ENCODE peak calls at places on chromosomes 7 and 10, in eight cellular contexts. Y, A, U, F, H, G, P and W are unnamed samples.

GRCh38 chr10:49512121-49512809 is 26.7 kb downstream of the ERCC6 start:
- DNase-seq in Y (peak), A (peak), U (no peak), F (no peak), H (no peak), G (no peak), P (no peak), W (no peak)

GRCh38 chr7:118153551-118154177 is 30.3 kb upstream of the LSM8 start:
- DNase-seq in Y (peak), A (peak), U (no peak), F (no peak), H (no peak), G (no peak), P (no peak), W (no peak)

GRCh38 chr7:125926621-125927020 is 997.0 kb upstream of the POT1 start:
- DNase-seq in Y (no peak), A (no peak), U (no peak), F (no peak), H (no peak), G (no peak), P (no peak), W (no peak)

GRCh38 chr7:17212188-17212587 is 86.3 kb upstream of the AHR start:
- DNase-seq in Y (no peak), A (no peak), U (no peak), F (no peak), H (no peak), G (no peak), P (no peak), W (no peak)

GRCh38 chr7:11343818-11344413 is 370.2 kb downstream of the PHF14 start:
- DNase-seq in Y (peak), A (peak), U (no peak), F (no peak), H (no peak), G (no peak), P (no peak), W (no peak)

GRCh38 chr10:77784856-77785255 is 141.7 kb downstream of the DLG5 start:
- DNase-seq in Y (peak), A (peak), U (no peak), F (no peak), H (no peak), G (no peak), P (no peak), W (no peak)

GRCh38 chr10:88642991-88643390 is 21.3 kb upstream of the LIPF start:
- DNase-seq in Y (no peak), A (peak), U (no peak), F (no peak), H (no peak), G (no peak), P (no peak), W (no peak)

GRCh38 chr10:129049501-129049900 is 417.5 kb upstream of the MGMT start:
- DNase-seq in Y (no peak), A (no peak), U (no peak), F (no peak), H (no peak), G (no peak), P (no peak), W (no peak)

GRCh38 chr7:140159487-140159886 is 17.3 kb downstream of the KDM7A start:
- DNase-seq in Y (peak), A (no peak), U (no peak), F (no peak), H (no peak), G (no peak), P (no peak), W (no peak)

GRCh38 chr7:158413962-158414961 is 173.4 kb downstream of the PTPRN2 start:
- DNase-seq in Y (peak), A (no peak), U (peak), F (peak), H (no peak), G (no peak), P (peak), W (peak)

GRCh38 chr7:2520131-2520807 is 695 bp downstream of the LFNG start:
- DNase-seq in Y (no peak), A (no peak), U (no peak), F (peak), H (no peak), G (no peak), P (no peak), W (no peak)

GRCh38 chr7:82534687-82535086 is 91.1 kb upstream of the CACNA2D1 start:
- DNase-seq in Y (peak), A (peak), U (no peak), F (no peak), H (no peak), G (no peak), P (no peak), W (no peak)

GRCh38 chr10:124744047-124744687 is at the start of gene FAM53B:
- DNase-seq in Y (peak), A (peak), U (peak), F (peak), H (peak), G (peak), P (peak), W (peak)

GRCh38 chr7:88226886-88227516 is 7.2 kb upstream of the SRI start:
- DNase-seq in Y (peak), A (peak), U (no peak), F (no peak), H (no peak), G (no peak), P (no peak), W (no peak)

GRCh38 chr10:116271593-116272496 is 1.2 kb downstream of the GFRA1 start:
- DNase-seq in Y (no peak), A (peak), U (no peak), F (no peak), H (no peak), G (peak), P (peak), W (no peak)

GRCh38 chr7:93894966-93895650 is 4.6 kb upstream of the TFPI2 start:
- DNase-seq in Y (no peak), A (peak), U (no peak), F (no peak), H (no peak), G (no peak), P (no peak), W (no peak)

GRCh38 chr10:61752111-61753011 is 89.6 kb downstream of the CABCOCO1 start:
- DNase-seq in Y (peak), A (peak), U (no peak), F (no peak), H (no peak), G (no peak), P (no peak), W (no peak)

GRCh38 chr10:77251297-77252013 is 386.2 kb downstream of the KCNMA1 start:
- DNase-seq in Y (peak), A (peak), U (no peak), F (no peak), H (no peak), G (no peak), P (no peak), W (no peak)

GRCh38 chr10:119511828-119512515 is 30.5 kb downstream of the RGS10 start:
- DNase-seq in Y (no peak), A (no peak), U (no peak), F (no peak), H (no peak), G (no peak), P (no peak), W (no peak)

GRCh38 chr10:133011883-133012282 is 69.5 kb upstream of the CFAP46 start:
- DNase-seq in Y (no peak), A (no peak), U (no peak), F (no peak), H (no peak), G (no peak), P (no peak), W (no peak)

GRCh38 chr10:72334196-72334831 is 20.4 kb downstream of the DNAJB12 start:
- DNase-seq in Y (peak), A (peak), U (peak), F (peak), H (no peak), G (no peak), P (no peak), W (no peak)

GRCh38 chr10:84360634-84361365 is 32.4 kb downstream of the CCSER2 start:
- DNase-seq in Y (peak), A (peak), U (no peak), F (no peak), H (no peak), G (no peak), P (no peak), W (no peak)

GRCh38 chr7:102469972-102470825 is 5.4 kb downstream of the LRWD1 start:
- DNase-seq in Y (no peak), A (no peak), U (no peak), F (no peak), H (no peak), G (peak), P (no peak), W (no peak)

GRCh38 chr10:77308084-77308732 is 329.4 kb downstream of the KCNMA1 start:
- DNase-seq in Y (no peak), A (no peak), U (no peak), F (no peak), H (no peak), G (no peak), P (no peak), W (no peak)

GRCh38 chr7:144473908-144474307 is 70.4 kb upstream of the NOBOX start:
- DNase-seq in Y (no peak), A (no peak), U (no peak), F (no peak), H (no peak), G (no peak), P (no peak), W (no peak)